ENCODE peak calls at places on chromosomes 7 and 10, in five cellular contexts. T is lung, N is GM23248, R is DND-41, U is body of pancreas. Q is an unnamed sample. For H3K27me3, the result is how much of the 10 kb centered on the place peaks cover.

GRCh38 chr10:79159141-79159619 is 90.4 kb downstream of the ZMIZ1 start:
- DNase-seq in T (no peak), N (peak), R (no peak), U (no peak), Q (no peak)

GRCh38 chr10:110865184-110865803 is 6.4 kb upstream of the PDCD4 start:
- DNase-seq in T (no peak), N (peak), R (no peak), U (no peak), Q (no peak)

GRCh38 chr7:25894002-25894901 is 257.7 kb upstream of the NFE2L3 start:
- DNase-seq in T (peak), N (peak), R (peak), U (peak), Q (no peak)

GRCh38 chr10:76301950-76302349 is 870.5 kb downstream of the LRMDA start:
- DNase-seq in T (no peak), N (no peak), R (no peak), U (no peak), Q (no peak)

GRCh38 chr7:54833021-54833467 is 74.0 kb upstream of the SEC61G start:
- DNase-seq in T (no peak), N (peak), R (no peak), U (no peak), Q (no peak)

GRCh38 chr7:141097430-141097829 is 23.6 kb downstream of the TMEM178B start:
- DNase-seq in T (no peak), N (peak), R (peak), U (no peak), Q (no peak)

GRCh38 chr7:39595102-39595620 is 28.2 kb upstream of the RALA start:
- DNase-seq in T (no peak), N (no peak), R (no peak), U (no peak), Q (no peak)

GRCh38 chr10:62037890-62038608 is 136.6 kb downstream of the ARID5B start:
- DNase-seq in T (no peak), N (no peak), R (no peak), U (no peak), Q (no peak)

GRCh38 chr10:73857446-73857845 is 16.9 kb downstream of the CAMK2G start:
- DNase-seq in T (no peak), N (no peak), R (no peak), U (no peak), Q (no peak)

GRCh38 chr7:21371371-21371770 is 56.5 kb upstream of the SP4 start:
- DNase-seq in T (no peak), N (no peak), R (no peak), U (no peak), Q (no peak)

GRCh38 chr10:128373071-128373749 is 247.0 kb upstream of the MKI67 start:
- DNase-seq in T (no peak), N (no peak), R (no peak), U (no peak), Q (no peak)
- H3K27me3 ChIP-seq in T (under half), N (under half), R (under half), U (under half), Q (under half)

GRCh38 chr7:129385598-129385997 is 48.6 kb upstream of the STRIP2 start:
- DNase-seq in T (no peak), N (no peak), R (no peak), U (no peak), Q (no peak)

GRCh38 chr7:129386563-129386962 is 47.7 kb upstream of the STRIP2 start:
- DNase-seq in T (no peak), N (no peak), R (no peak), U (no peak), Q (no peak)

GRCh38 chr7:129385116-129385515 is 49.1 kb upstream of the STRIP2 start:
- DNase-seq in T (no peak), N (peak), R (no peak), U (no peak), Q (no peak)

GRCh38 chr7:129381710-129382484 is 52.3 kb upstream of the STRIP2 start:
- DNase-seq in T (no peak), N (no peak), R (no peak), U (no peak), Q (no peak)

GRCh38 chr7:129383542-129384132 is 50.6 kb upstream of the STRIP2 start:
- DNase-seq in T (no peak), N (no peak), R (no peak), U (no peak), Q (no peak)
- H3K4me3 ChIP-seq in T (no peak), N (no peak), R (no peak), U (no peak), Q (no peak)

GRCh38 chr7:158996214-158997109 is 140.1 kb downstream of the DYNC2I1 start:
- DNase-seq in T (no peak), N (no peak), R (no peak), U (no peak), Q (no peak)
- H3K27me3 ChIP-seq in T (under half), N (under half), R (under half), U (under half), Q (under half)

GRCh38 chr10:7412482-7413251 is 1.8 kb upstream of the SFMBT2 start:
- DNase-seq in T (no peak), N (peak), R (no peak), U (peak), Q (no peak)
- H3K4me3 ChIP-seq in T (peak), N (no peak), R (no peak), U (no peak), Q (no peak)

GRCh38 chr7:19620470-19620869 is 88.4 kb downstream of the POLR1F start:
- DNase-seq in T (no peak), N (no peak), R (no peak), U (no peak), Q (no peak)

GRCh38 chr7:19617921-19618320 is 90.9 kb downstream of the POLR1F start:
- DNase-seq in T (no peak), N (peak), R (no peak), U (no peak), Q (no peak)

GRCh38 chr7:19621740-19622139 is 87.1 kb downstream of the POLR1F start:
- DNase-seq in T (no peak), N (peak), R (no peak), U (no peak), Q (no peak)

GRCh38 chr7:19619122-19619521 is 89.7 kb downstream of the POLR1F start:
- DNase-seq in T (no peak), N (peak), R (no peak), U (no peak), Q (no peak)

DNA sequence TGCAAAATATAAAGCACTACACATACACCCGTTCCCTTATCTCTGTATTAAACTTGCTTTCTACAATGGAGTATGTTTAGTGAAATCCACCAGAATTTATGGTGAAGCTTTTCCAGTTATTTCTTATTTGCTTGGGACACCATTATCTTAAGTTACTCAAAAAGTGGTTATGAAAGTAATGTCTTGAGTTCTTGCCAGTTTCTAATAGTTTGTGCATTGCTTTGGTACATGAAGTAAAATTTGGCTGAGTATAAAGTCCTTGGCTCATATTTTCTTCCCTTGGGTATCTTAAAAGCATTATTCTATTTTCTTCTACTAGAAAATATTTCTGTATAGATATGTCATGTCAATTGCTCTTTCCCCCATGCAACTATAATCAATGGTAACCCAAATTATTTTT is 85.2 kb downstream of the POLR1F start:
- DNase-seq in T (no peak), N (no peak), R (no peak), U (no peak), Q (no peak)
- H3K27me3 ChIP-seq in T (under half), N (under half), R (under half), U (under half), Q (under half)

DNA sequence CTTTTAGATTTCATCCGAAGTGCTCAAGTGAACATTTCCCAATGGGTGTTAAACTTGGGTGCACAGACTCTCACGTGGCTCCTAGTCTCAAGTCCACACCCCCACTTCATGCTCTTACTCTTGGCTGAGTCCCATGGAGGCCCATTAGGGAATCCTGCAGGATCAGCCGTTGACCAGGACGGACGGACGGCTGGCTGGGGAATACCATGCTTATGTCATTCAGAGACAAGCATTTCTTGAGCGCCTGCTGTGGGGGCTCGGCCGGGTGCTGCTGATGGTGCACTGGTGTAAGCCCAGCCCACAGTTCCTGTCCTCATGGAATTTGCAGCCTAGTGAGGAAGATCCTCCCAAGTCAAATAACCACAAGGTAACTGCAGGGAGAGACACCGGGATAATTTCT is 44.7 kb downstream of the PITRM1 start:
- DNase-seq in T (no peak), N (no peak), R (no peak), U (no peak), Q (no peak)
- H3K4me3 ChIP-seq in T (no peak), N (no peak), R (no peak), U (no peak), Q (no peak)

DNA sequence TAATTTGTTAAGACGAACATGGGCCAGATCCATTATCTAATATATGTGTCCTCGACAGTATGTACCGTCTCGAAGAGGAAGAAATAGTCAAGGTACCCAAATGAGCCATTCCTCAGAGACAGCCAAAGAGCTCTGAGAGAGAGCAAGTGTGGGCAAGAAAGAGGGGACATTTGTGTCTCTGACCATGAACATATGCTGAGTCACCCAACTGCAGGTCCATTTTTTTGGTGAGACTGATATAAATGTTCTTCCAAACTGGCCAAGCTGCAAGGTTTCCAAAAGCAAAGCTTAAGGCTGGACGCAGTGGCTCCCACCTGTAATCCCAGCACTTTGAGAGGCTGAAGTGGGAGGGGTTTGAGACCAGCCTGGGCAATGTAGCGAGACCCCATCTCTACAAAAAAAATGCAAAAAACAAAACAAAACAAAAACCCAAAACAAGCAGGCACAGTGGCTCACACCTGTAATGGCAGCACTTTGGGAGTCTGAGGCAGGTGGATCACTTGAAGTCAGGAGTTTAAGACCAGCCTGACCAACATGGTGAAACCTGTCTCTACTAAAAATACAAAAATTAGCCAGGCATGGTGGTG is 26.0 kb upstream of the ATXN7L1 start:
- DNase-seq in T (no peak), N (no peak), R (no peak), U (no peak), Q (no peak)
- H3K27me3 ChIP-seq in T (under half), N (under half), R (under half), U (under half), Q (under half)

GRCh38 chr10:15347205-15347604 is 23.9 kb downstream of the FAM171A1 start:
- DNase-seq in T (no peak), N (no peak), R (no peak), U (no peak), Q (no peak)

GRCh38 chr10:15348579-15348978 is 22.5 kb downstream of the FAM171A1 start:
- DNase-seq in T (no peak), N (peak), R (no peak), U (no peak), Q (no peak)

GRCh38 chr10:15346440-15347141 is 24.5 kb downstream of the FAM171A1 start:
- DNase-seq in T (no peak), N (peak), R (no peak), U (no peak), Q (no peak)

GRCh38 chr10:15351099-15351820 is 19.8 kb downstream of the FAM171A1 start:
- DNase-seq in T (no peak), N (no peak), R (no peak), U (no peak), Q (no peak)

DNA sequence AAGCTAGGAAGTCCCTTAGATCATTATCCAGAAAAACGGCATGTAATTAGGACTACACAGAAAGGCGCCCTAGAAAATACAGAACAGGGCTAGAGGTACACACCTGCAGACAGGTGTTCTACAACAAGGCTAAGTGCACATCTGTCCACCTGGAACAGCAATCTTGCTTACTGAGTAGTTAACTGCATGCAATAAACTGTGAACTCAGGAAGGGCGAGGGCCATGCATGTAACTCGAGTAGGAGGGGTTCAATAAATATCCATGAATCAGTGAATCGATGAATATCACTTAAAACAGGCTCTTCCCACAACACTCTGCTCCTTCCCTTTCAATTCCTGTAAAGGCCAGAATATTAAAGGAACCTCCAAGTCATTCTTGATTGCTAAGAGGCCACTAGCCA is 22.0 kb downstream of the FAM171A1 start:
- DNase-seq in T (no peak), N (no peak), R (no peak), U (no peak), Q (no peak)
- H3K4me3 ChIP-seq in T (no peak), N (peak), R (no peak), U (no peak), Q (no peak)